ENCODE peak calls at places on chromosomes 13 and 19, in ten cellular contexts. I, L, B, V, U, J, P, D, R and A are unnamed samples.

GRCh38 chr19:16541526-16542044 is 652 bp downstream of the CHERP start:
- DNase-seq in I (no peak), L (peak; percentile 60), B (no peak), V (no peak), U (no peak), J (no peak), P (no peak), D (no peak), R (no peak), A (no peak)

GRCh38 chr19:5652261-5652660 is 28.1 kb downstream of the MICOS13 start:
- DNase-seq in I (no peak), L (no peak), B (no peak), V (no peak), U (no peak), J (no peak), P (no peak), D (no peak), R (no peak), A (no peak)

GRCh38 chr13:28560612-28561011 is 65.7 kb upstream of the FLT1 start:
- DNase-seq in I (no peak), L (no peak), B (no peak), V (no peak), U (no peak), J (no peak), P (no peak), D (no peak), R (no peak), A (no peak)

GRCh38 chr13:32036131-32036695 is 4.6 kb downstream of the FRY start:
- DNase-seq in I (peak; percentile 23), L (no peak), B (no peak), V (no peak), U (no peak), J (no peak), P (peak; percentile 80), D (no peak), R (no peak), A (no peak)

GRCh38 chr13:97757807-97758206 is 195.7 kb upstream of the IPO5 start:
- DNase-seq in I (peak; percentile 34), L (no peak), B (no peak), V (no peak), U (no peak), J (no peak), P (no peak), D (no peak), R (no peak), A (no peak)

GRCh38 chr13:40639226-40639681 is 27.2 kb downstream of the FOXO1 start:
- DNase-seq in I (peak; percentile 44), L (peak; percentile 80), B (no peak), V (no peak), U (no peak), J (no peak), P (peak; percentile 52), D (no peak), R (no peak), A (no peak)

GRCh38 chr19:33280351-33280921 is 21.9 kb downstream of the CEBPA start:
- DNase-seq in I (no peak), L (no peak), B (no peak), V (no peak), U (no peak), J (no peak), P (peak; percentile 51), D (no peak), R (no peak), A (no peak)

GRCh38 chr13:23574421-23574820 is 4.2 kb downstream of the TNFRSF19 start:
- DNase-seq in I (no peak), L (no peak), B (no peak), V (no peak), U (no peak), J (no peak), P (no peak), D (no peak), R (no peak), A (no peak)

GRCh38 chr13:49641810-49642291 is 13.5 kb downstream of the ARL11 start:
- DNase-seq in I (peak; percentile 69), L (no peak), B (no peak), V (no peak), U (no peak), J (peak; percentile 65), P (peak; percentile 90), D (peak; percentile 19), R (no peak), A (peak; percentile 67)

GRCh38 chr13:30341815-30342570 is 34.6 kb upstream of the KATNAL1 start:
- DNase-seq in I (peak; percentile 81), L (peak; percentile 71), B (peak; percentile 85), V (peak; percentile 44), U (peak; percentile 85), J (peak; percentile 94), P (no peak), D (peak; percentile 70), R (peak; percentile 91), A (no peak)

GRCh38 chr13:110914293-110915056 is 394 bp downstream of the ANKRD10 start:
- DNase-seq in I (peak; percentile 82), L (peak; percentile 68), B (peak; percentile 89), V (no peak), U (peak; percentile 77), J (peak; percentile 87), P (peak; percentile 94), D (peak; percentile 52), R (no peak), A (peak; percentile 88)

GRCh38 chr13:110912651-110913051 is 2.2 kb downstream of the ANKRD10 start:
- DNase-seq in I (peak; percentile 25), L (peak; percentile 63), B (peak; percentile 38), V (no peak), U (no peak), J (no peak), P (peak; percentile 43), D (no peak), R (no peak), A (no peak)

GRCh38 chr13:110911880-110912279 is 3.0 kb downstream of the ANKRD10 start:
- DNase-seq in I (no peak), L (no peak), B (no peak), V (no peak), U (no peak), J (no peak), P (no peak), D (no peak), R (no peak), A (no peak)

GRCh38 chr13:110913911-110914292 is 967 bp downstream of the ANKRD10 start:
- DNase-seq in I (no peak), L (no peak), B (no peak), V (no peak), U (no peak), J (no peak), P (no peak), D (no peak), R (no peak), A (no peak)

DNA sequence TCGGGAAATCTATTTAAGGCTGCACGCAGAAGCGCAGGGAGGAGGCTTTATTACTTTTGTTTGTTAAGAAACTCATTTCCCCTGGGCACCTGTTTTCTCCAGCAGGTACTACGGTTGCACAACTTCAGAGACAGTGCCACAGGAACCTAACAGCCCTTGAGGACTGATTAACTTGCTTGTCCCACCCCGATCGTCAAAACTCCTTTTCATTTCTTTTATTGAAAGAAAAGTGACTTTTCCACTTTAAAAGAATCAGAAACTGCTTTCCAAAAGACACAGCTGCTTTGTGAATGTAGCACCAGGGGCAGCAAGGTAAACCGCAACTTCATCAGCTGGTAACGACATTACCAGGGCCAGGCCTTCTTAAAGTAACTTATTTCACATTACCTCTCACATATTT is 1.5 kb downstream of the ANKRD10 start:
- DNase-seq in I (peak; percentile 62), L (no peak), B (no peak), V (no peak), U (peak; percentile 33), J (no peak), P (peak; percentile 56), D (no peak), R (no peak), A (peak; percentile 43)
- TF ChIP-seq POLR2A in I (no peak), L (no peak), B (no peak), V (no peak), U (no peak), J (no peak), P (no peak), D (no peak), R (no peak), A (no peak)

GRCh38 chr13:36819064-36819810 is at the start of gene RFXAP:
- DNase-seq in I (peak; percentile 90), L (peak; percentile 88), B (peak; percentile 94), V (peak; percentile 60), U (peak; percentile 93), J (peak; percentile 95), P (peak; percentile 92), D (peak; percentile 75), R (peak; percentile 70), A (peak; percentile 95)
- TF ChIP-seq POLR2A in I (peak; percentile 63), L (peak; percentile 48), B (no peak), V (peak; percentile 42), U (no peak), J (peak; percentile 57), P (peak; percentile 94), D (peak; percentile 68), R (peak; percentile 29), A (peak; percentile 79)

DNA sequence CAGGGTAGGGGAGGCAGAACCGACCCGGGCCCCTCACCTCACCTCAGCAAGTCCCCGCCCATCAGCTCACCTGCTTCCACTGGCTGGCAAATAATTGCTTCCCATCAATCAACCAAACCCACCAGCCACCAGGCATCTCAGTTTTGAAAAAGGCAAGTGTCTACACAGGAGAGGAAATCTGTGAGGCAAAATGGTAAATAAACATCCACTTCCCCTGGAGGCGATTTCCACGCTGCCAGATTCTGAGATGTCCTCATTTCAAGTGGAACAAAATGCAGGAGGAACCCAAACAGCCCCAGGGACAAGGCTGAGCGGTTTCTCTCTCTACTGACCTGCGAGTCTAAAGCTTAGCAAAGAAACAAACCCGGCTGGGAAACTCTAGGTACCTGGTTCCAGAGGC is 117.5 kb downstream of the CRYL1 start:
- DNase-seq in I (no peak), L (no peak), B (no peak), V (no peak), U (peak; percentile 21), J (no peak), P (no peak), D (no peak), R (no peak), A (no peak)
- TF ChIP-seq POLR2A in I (no peak), L (no peak), B (no peak), V (no peak), U (no peak), J (no peak), P (no peak), D (no peak), R (no peak), A (no peak)

GRCh38 chr19:19506592-19506991 is 8.8 kb downstream of the TSSK6 start:
- DNase-seq in I (no peak), L (no peak), B (no peak), V (no peak), U (no peak), J (no peak), P (no peak), D (no peak), R (no peak), A (no peak)

GRCh38 chr19:19507354-19507753 is 8.0 kb downstream of the TSSK6 start:
- DNase-seq in I (no peak), L (no peak), B (no peak), V (no peak), U (no peak), J (no peak), P (no peak), D (no peak), R (no peak), A (no peak)

GRCh38 chr19:19505669-19506326 is 9.6 kb downstream of the TSSK6 start:
- DNase-seq in I (no peak), L (no peak), B (no peak), V (no peak), U (no peak), J (peak; percentile 50), P (no peak), D (no peak), R (no peak), A (no peak)

GRCh38 chr19:19510432-19510831 is 4.9 kb downstream of the TSSK6 start:
- DNase-seq in I (no peak), L (no peak), B (no peak), V (no peak), U (no peak), J (no peak), P (no peak), D (no peak), R (no peak), A (no peak)

GRCh38 chr19:19508217-19508616 is 7.1 kb downstream of the TSSK6 start:
- DNase-seq in I (no peak), L (no peak), B (no peak), V (no peak), U (no peak), J (no peak), P (no peak), D (no peak), R (no peak), A (no peak)
- TF ChIP-seq POLR2A in I (no peak), L (no peak), B (no peak), V (no peak), U (no peak), J (no peak), P (no peak), D (no peak), R (no peak), A (no peak)